ENCODE peak calls at places on chromosomes 5 and 9, in eight cellular contexts. One of them, this sample, is unnamed.
A peak's percentile ranks its signal among the peaks of the same experiment; 100 is the strongest.

GRCh38 chr9:101580076-101580475 is 14.7 kb downstream of the PPP3R2 start:
- DNase-seq in ascending aorta: no peak
- DNase-seq in AG04450: no peak
- DNase-seq in Calu3: no peak
- DNase-seq in GM12891: no peak
- DNase-seq in HTR-8/SVneo: no peak
- DNase-seq in EL: no peak
- DNase-seq in activated CD4-positive, alpha-beta T cell treated with anti-CD3 and anti-CD28 coated beads, Interleukin-2, amount 50 U/mL, for 4 hours: no peak
- DNase-seq in this sample: no peak

GRCh38 chr5:76785493-76785892 is 33.3 kb upstream of the F2RL1 start:
- DNase-seq in HTR-8/SVneo: peak; percentile 41
- DNase-seq in AG04450: no peak
- DNase-seq in GM12891: no peak
- DNase-seq in ascending aorta: no peak
- DNase-seq in EL: peak; percentile 75
- DNase-seq in activated CD4-positive, alpha-beta T cell treated with anti-CD3 and anti-CD28 coated beads, Interleukin-2, amount 50 U/mL, for 4 hours: no peak
- DNase-seq in Calu3: peak; percentile 78
- DNase-seq in this sample: no peak

GRCh38 chr9:127980056-127980705 is 608 bp downstream of the EEIG1 start:
- DNase-seq in AG04450: no peak
- DNase-seq in GM12891: no peak
- DNase-seq in HTR-8/SVneo: no peak
- DNase-seq in activated CD4-positive, alpha-beta T cell treated with anti-CD3 and anti-CD28 coated beads, Interleukin-2, amount 50 U/mL, for 4 hours: peak; percentile 37
- DNase-seq in ascending aorta: no peak
- DNase-seq in EL: peak; percentile 30
- DNase-seq in Calu3: peak; percentile 63
- DNase-seq in this sample: no peak

GRCh38 chr9:35827486-35827885 is 1.0 kb downstream of the FAM221B start:
- DNase-seq in EL: peak; percentile 52
- DNase-seq in Calu3: no peak
- DNase-seq in HTR-8/SVneo: no peak
- DNase-seq in AG04450: no peak
- DNase-seq in activated CD4-positive, alpha-beta T cell treated with anti-CD3 and anti-CD28 coated beads, Interleukin-2, amount 50 U/mL, for 4 hours: no peak
- DNase-seq in GM12891: no peak
- DNase-seq in ascending aorta: no peak
- DNase-seq in this sample: peak; percentile 56

GRCh38 chr9:35136866-35137265 is 21.2 kb upstream of the ATOSB start:
- DNase-seq in ascending aorta: no peak
- DNase-seq in HTR-8/SVneo: no peak
- DNase-seq in EL: no peak
- DNase-seq in GM12891: no peak
- DNase-seq in activated CD4-positive, alpha-beta T cell treated with anti-CD3 and anti-CD28 coated beads, Interleukin-2, amount 50 U/mL, for 4 hours: no peak
- DNase-seq in Calu3: no peak
- DNase-seq in AG04450: no peak
- DNase-seq in this sample: no peak

GRCh38 chr5:128254789-128255188 is 171.2 kb downstream of the SLC12A2 start:
- DNase-seq in ascending aorta: no peak
- DNase-seq in Calu3: no peak
- DNase-seq in HTR-8/SVneo: no peak
- DNase-seq in GM12891: no peak
- DNase-seq in AG04450: no peak
- DNase-seq in EL: no peak
- DNase-seq in activated CD4-positive, alpha-beta T cell treated with anti-CD3 and anti-CD28 coated beads, Interleukin-2, amount 50 U/mL, for 4 hours: no peak
- DNase-seq in this sample: no peak

GRCh38 chr5:128123936-128124335 is 40.4 kb downstream of the SLC12A2 start:
- DNase-seq in activated CD4-positive, alpha-beta T cell treated with anti-CD3 and anti-CD28 coated beads, Interleukin-2, amount 50 U/mL, for 4 hours: no peak
- DNase-seq in GM12891: no peak
- DNase-seq in HTR-8/SVneo: no peak
- DNase-seq in Calu3: no peak
- DNase-seq in EL: no peak
- DNase-seq in ascending aorta: no peak
- DNase-seq in AG04450: no peak
- DNase-seq in this sample: no peak

GRCh38 chr9:6645153-6646027 is at the start of gene GLDC:
- DNase-seq in AG04450: no peak
- DNase-seq in Calu3: peak; percentile 76
- DNase-seq in EL: peak; percentile 7
- DNase-seq in activated CD4-positive, alpha-beta T cell treated with anti-CD3 and anti-CD28 coated beads, Interleukin-2, amount 50 U/mL, for 4 hours: peak; percentile 42
- DNase-seq in HTR-8/SVneo: peak; percentile 93
- DNase-seq in GM12891: peak; percentile 85
- DNase-seq in ascending aorta: no peak
- DNase-seq in this sample: no peak

GRCh38 chr9:123438821-123439220 is 82.8 kb downstream of the CRB2 start:
- DNase-seq in ascending aorta: no peak
- DNase-seq in GM12891: no peak
- DNase-seq in AG04450: no peak
- DNase-seq in Calu3: no peak
- DNase-seq in HTR-8/SVneo: no peak
- DNase-seq in EL: no peak
- DNase-seq in activated CD4-positive, alpha-beta T cell treated with anti-CD3 and anti-CD28 coated beads, Interleukin-2, amount 50 U/mL, for 4 hours: no peak
- DNase-seq in this sample: no peak

GRCh38 chr5:148792649-148793048 is 33.8 kb upstream of the ADRB2 start:
- DNase-seq in ascending aorta: no peak
- DNase-seq in AG04450: no peak
- DNase-seq in HTR-8/SVneo: no peak
- DNase-seq in Calu3: no peak
- DNase-seq in EL: no peak
- DNase-seq in activated CD4-positive, alpha-beta T cell treated with anti-CD3 and anti-CD28 coated beads, Interleukin-2, amount 50 U/mL, for 4 hours: no peak
- DNase-seq in GM12891: no peak
- DNase-seq in this sample: no peak

GRCh38 chr5:169717298-169717697 is 80.2 kb downstream of the DOCK2 start:
- DNase-seq in GM12891: no peak
- DNase-seq in EL: peak; percentile 67
- DNase-seq in HTR-8/SVneo: no peak
- DNase-seq in ascending aorta: no peak
- DNase-seq in AG04450: no peak
- DNase-seq in activated CD4-positive, alpha-beta T cell treated with anti-CD3 and anti-CD28 coated beads, Interleukin-2, amount 50 U/mL, for 4 hours: no peak
- DNase-seq in Calu3: no peak
- DNase-seq in this sample: peak; percentile 55

GRCh38 chr5:125357660-125358059 is 611.2 kb upstream of the ZNF608 start:
- DNase-seq in activated CD4-positive, alpha-beta T cell treated with anti-CD3 and anti-CD28 coated beads, Interleukin-2, amount 50 U/mL, for 4 hours: no peak
- DNase-seq in Calu3: peak; percentile 56
- DNase-seq in ascending aorta: no peak
- DNase-seq in HTR-8/SVneo: no peak
- DNase-seq in EL: peak; percentile 72
- DNase-seq in GM12891: no peak
- DNase-seq in AG04450: no peak
- DNase-seq in this sample: no peak

GRCh38 chr9:136880651-136881050 is 5.7 kb upstream of the TRAF2 start:
- DNase-seq in AG04450: no peak
- DNase-seq in HTR-8/SVneo: no peak
- DNase-seq in EL: no peak
- DNase-seq in ascending aorta: no peak
- DNase-seq in GM12891: no peak
- DNase-seq in activated CD4-positive, alpha-beta T cell treated with anti-CD3 and anti-CD28 coated beads, Interleukin-2, amount 50 U/mL, for 4 hours: no peak
- DNase-seq in Calu3: no peak
- DNase-seq in this sample: no peak

GRCh38 chr9:4424891-4425290 is 65.4 kb upstream of the SLC1A1 start:
- DNase-seq in EL: no peak
- DNase-seq in HTR-8/SVneo: no peak
- DNase-seq in activated CD4-positive, alpha-beta T cell treated with anti-CD3 and anti-CD28 coated beads, Interleukin-2, amount 50 U/mL, for 4 hours: no peak
- DNase-seq in AG04450: no peak
- DNase-seq in ascending aorta: no peak
- DNase-seq in GM12891: no peak
- DNase-seq in Calu3: no peak
- DNase-seq in this sample: no peak

GRCh38 chr5:56480305-56481146 is 247.4 kb upstream of the ANKRD55 start:
- DNase-seq in EL: peak; percentile 71
- DNase-seq in Calu3: peak; percentile 60
- DNase-seq in GM12891: no peak
- DNase-seq in activated CD4-positive, alpha-beta T cell treated with anti-CD3 and anti-CD28 coated beads, Interleukin-2, amount 50 U/mL, for 4 hours: no peak
- DNase-seq in ascending aorta: no peak
- DNase-seq in HTR-8/SVneo: peak; percentile 56
- DNase-seq in AG04450: no peak
- DNase-seq in this sample: no peak

GRCh38 chr9:111798786-111799185 is 4.0 kb upstream of the SHOC1 start:
- DNase-seq in GM12891: no peak
- DNase-seq in EL: peak; percentile 56
- DNase-seq in HTR-8/SVneo: no peak
- DNase-seq in ascending aorta: no peak
- DNase-seq in AG04450: peak; percentile 26
- DNase-seq in activated CD4-positive, alpha-beta T cell treated with anti-CD3 and anti-CD28 coated beads, Interleukin-2, amount 50 U/mL, for 4 hours: no peak
- DNase-seq in Calu3: no peak
- DNase-seq in this sample: peak; percentile 11

GRCh38 chr5:74286734-74287705 is 353.5 kb downstream of the ENC1 start:
- DNase-seq in ascending aorta: no peak
- DNase-seq in GM12891: no peak
- DNase-seq in HTR-8/SVneo: no peak
- DNase-seq in Calu3: no peak
- DNase-seq in AG04450: no peak
- DNase-seq in EL: no peak
- DNase-seq in activated CD4-positive, alpha-beta T cell treated with anti-CD3 and anti-CD28 coated beads, Interleukin-2, amount 50 U/mL, for 4 hours: no peak
- DNase-seq in this sample: no peak

GRCh38 chr9:102035929-102036328 is 297.5 kb upstream of the GRIN3A start:
- DNase-seq in AG04450: no peak
- DNase-seq in ascending aorta: no peak
- DNase-seq in HTR-8/SVneo: peak; percentile 6
- DNase-seq in activated CD4-positive, alpha-beta T cell treated with anti-CD3 and anti-CD28 coated beads, Interleukin-2, amount 50 U/mL, for 4 hours: no peak
- DNase-seq in Calu3: no peak
- DNase-seq in GM12891: peak; percentile 2
- DNase-seq in EL: no peak
- DNase-seq in this sample: no peak

GRCh38 chr5:102856374-102856748 is 101.3 kb downstream of the PAM start:
- DNase-seq in EL: peak; percentile 78
- DNase-seq in HTR-8/SVneo: peak; percentile 21
- DNase-seq in activated CD4-positive, alpha-beta T cell treated with anti-CD3 and anti-CD28 coated beads, Interleukin-2, amount 50 U/mL, for 4 hours: no peak
- DNase-seq in GM12891: no peak
- DNase-seq in Calu3: no peak
- DNase-seq in AG04450: no peak
- DNase-seq in ascending aorta: no peak
- DNase-seq in this sample: peak; percentile 83

GRCh38 chr5:116880150-116880549 is 305.5 kb upstream of the SEMA6A start:
- DNase-seq in activated CD4-positive, alpha-beta T cell treated with anti-CD3 and anti-CD28 coated beads, Interleukin-2, amount 50 U/mL, for 4 hours: no peak
- DNase-seq in GM12891: no peak
- DNase-seq in AG04450: no peak
- DNase-seq in HTR-8/SVneo: no peak
- DNase-seq in Calu3: no peak
- DNase-seq in ascending aorta: no peak
- DNase-seq in EL: no peak
- DNase-seq in this sample: no peak

GRCh38 chr5:17216974-17217325 is 481 bp upstream of the BASP1 start:
- DNase-seq in HTR-8/SVneo: peak; percentile 78
- DNase-seq in ascending aorta: no peak
- DNase-seq in AG04450: no peak
- DNase-seq in GM12891: peak; percentile 25
- DNase-seq in EL: peak; percentile 66
- DNase-seq in Calu3: no peak
- DNase-seq in activated CD4-positive, alpha-beta T cell treated with anti-CD3 and anti-CD28 coated beads, Interleukin-2, amount 50 U/mL, for 4 hours: no peak
- DNase-seq in this sample: no peak

GRCh38 chr9:35690447-35691324 is 961 bp upstream of the TPM2 start:
- DNase-seq in activated CD4-positive, alpha-beta T cell treated with anti-CD3 and anti-CD28 coated beads, Interleukin-2, amount 50 U/mL, for 4 hours: peak; percentile 16
- DNase-seq in AG04450: no peak
- DNase-seq in ascending aorta: peak; percentile 56
- DNase-seq in Calu3: peak; percentile 39
- DNase-seq in EL: peak; percentile 79
- DNase-seq in HTR-8/SVneo: peak; percentile 53
- DNase-seq in GM12891: peak; percentile 54
- DNase-seq in this sample: no peak

GRCh38 chr5:134948929-134949328 is 18.8 kb upstream of the CATSPER3 start:
- DNase-seq in Calu3: no peak
- DNase-seq in EL: peak; percentile 23
- DNase-seq in GM12891: no peak
- DNase-seq in HTR-8/SVneo: peak; percentile 8
- DNase-seq in ascending aorta: no peak
- DNase-seq in activated CD4-positive, alpha-beta T cell treated with anti-CD3 and anti-CD28 coated beads, Interleukin-2, amount 50 U/mL, for 4 hours: no peak
- DNase-seq in AG04450: no peak
- DNase-seq in this sample: no peak

GRCh38 chr5:116939641-116940040 is 365.0 kb upstream of the SEMA6A start:
- DNase-seq in ascending aorta: no peak
- DNase-seq in GM12891: no peak
- DNase-seq in AG04450: no peak
- DNase-seq in EL: no peak
- DNase-seq in Calu3: no peak
- DNase-seq in HTR-8/SVneo: no peak
- DNase-seq in activated CD4-positive, alpha-beta T cell treated with anti-CD3 and anti-CD28 coated beads, Interleukin-2, amount 50 U/mL, for 4 hours: no peak
- DNase-seq in this sample: no peak

GRCh38 chr5:135488727-135489465 is 36.7 kb upstream of the TIFAB start:
- DNase-seq in ascending aorta: no peak
- DNase-seq in activated CD4-positive, alpha-beta T cell treated with anti-CD3 and anti-CD28 coated beads, Interleukin-2, amount 50 U/mL, for 4 hours: no peak
- DNase-seq in HTR-8/SVneo: peak; percentile 84
- DNase-seq in AG04450: peak; percentile 45
- DNase-seq in GM12891: no peak
- DNase-seq in EL: peak; percentile 89
- DNase-seq in Calu3: no peak
- DNase-seq in this sample: no peak

GRCh38 chr9:36100532-36100931 is 36.0 kb upstream of the GLIPR2 start:
- DNase-seq in ascending aorta: no peak
- DNase-seq in AG04450: no peak
- DNase-seq in HTR-8/SVneo: peak; percentile 27
- DNase-seq in EL: peak; percentile 72
- DNase-seq in GM12891: no peak
- DNase-seq in activated CD4-positive, alpha-beta T cell treated with anti-CD3 and anti-CD28 coated beads, Interleukin-2, amount 50 U/mL, for 4 hours: no peak
- DNase-seq in Calu3: no peak
- DNase-seq in this sample: no peak

GRCh38 chr5:65696892-65697291 is 25.0 kb downstream of the SGTB start:
- DNase-seq in GM12891: no peak
- DNase-seq in EL: no peak
- DNase-seq in AG04450: no peak
- DNase-seq in HTR-8/SVneo: no peak
- DNase-seq in Calu3: no peak
- DNase-seq in activated CD4-positive, alpha-beta T cell treated with anti-CD3 and anti-CD28 coated beads, Interleukin-2, amount 50 U/mL, for 4 hours: no peak
- DNase-seq in ascending aorta: no peak
- DNase-seq in this sample: no peak

GRCh38 chr5:5144441-5144840 is 4.3 kb downstream of the ADAMTS16 start:
- DNase-seq in activated CD4-positive, alpha-beta T cell treated with anti-CD3 and anti-CD28 coated beads, Interleukin-2, amount 50 U/mL, for 4 hours: no peak
- DNase-seq in GM12891: no peak
- DNase-seq in ascending aorta: no peak
- DNase-seq in EL: no peak
- DNase-seq in Calu3: no peak
- DNase-seq in HTR-8/SVneo: no peak
- DNase-seq in AG04450: no peak
- DNase-seq in this sample: no peak

GRCh38 chr5:178306430-178307225 is 74.0 kb upstream of the PHYKPL start:
- DNase-seq in AG04450: no peak
- DNase-seq in Calu3: no peak
- DNase-seq in HTR-8/SVneo: no peak
- DNase-seq in GM12891: no peak
- DNase-seq in ascending aorta: no peak
- DNase-seq in activated CD4-positive, alpha-beta T cell treated with anti-CD3 and anti-CD28 coated beads, Interleukin-2, amount 50 U/mL, for 4 hours: no peak
- DNase-seq in EL: no peak
- DNase-seq in this sample: no peak

GRCh38 chr9:124108216-124108615 is 96.6 kb downstream of the LHX2 start:
- DNase-seq in Calu3: no peak
- DNase-seq in activated CD4-positive, alpha-beta T cell treated with anti-CD3 and anti-CD28 coated beads, Interleukin-2, amount 50 U/mL, for 4 hours: no peak
- DNase-seq in HTR-8/SVneo: no peak
- DNase-seq in AG04450: no peak
- DNase-seq in GM12891: no peak
- DNase-seq in ascending aorta: no peak
- DNase-seq in EL: no peak
- DNase-seq in this sample: no peak

GRCh38 chr5:125603321-125603720 is 819.9 kb upstream of the GRAMD2B start:
- DNase-seq in GM12891: no peak
- DNase-seq in HTR-8/SVneo: no peak
- DNase-seq in Calu3: no peak
- DNase-seq in activated CD4-positive, alpha-beta T cell treated with anti-CD3 and anti-CD28 coated beads, Interleukin-2, amount 50 U/mL, for 4 hours: no peak
- DNase-seq in EL: no peak
- DNase-seq in ascending aorta: no peak
- DNase-seq in AG04450: no peak
- DNase-seq in this sample: no peak

GRCh38 chr5:27963050-27963783 is 924.8 kb upstream of the CDH9 start:
- DNase-seq in ascending aorta: no peak
- DNase-seq in GM12891: no peak
- DNase-seq in Calu3: no peak
- DNase-seq in activated CD4-positive, alpha-beta T cell treated with anti-CD3 and anti-CD28 coated beads, Interleukin-2, amount 50 U/mL, for 4 hours: no peak
- DNase-seq in EL: no peak
- DNase-seq in HTR-8/SVneo: no peak
- DNase-seq in AG04450: no peak
- DNase-seq in this sample: no peak

GRCh38 chr9:17134396-17134842 is 421 bp upstream of the CNTLN start:
- DNase-seq in AG04450: no peak
- DNase-seq in GM12891: no peak
- DNase-seq in ascending aorta: no peak
- DNase-seq in activated CD4-positive, alpha-beta T cell treated with anti-CD3 and anti-CD28 coated beads, Interleukin-2, amount 50 U/mL, for 4 hours: no peak
- DNase-seq in HTR-8/SVneo: peak; percentile 11
- DNase-seq in EL: no peak
- DNase-seq in Calu3: no peak
- DNase-seq in this sample: no peak

GRCh38 chr9:114743446-114743845 is 61.5 kb upstream of the TEX48 start:
- DNase-seq in AG04450: no peak
- DNase-seq in HTR-8/SVneo: no peak
- DNase-seq in ascending aorta: no peak
- DNase-seq in activated CD4-positive, alpha-beta T cell treated with anti-CD3 and anti-CD28 coated beads, Interleukin-2, amount 50 U/mL, for 4 hours: no peak
- DNase-seq in EL: no peak
- DNase-seq in GM12891: no peak
- DNase-seq in Calu3: no peak
- DNase-seq in this sample: no peak

This sample was measured in AG09309.